ENCODE peak calls at places on chromosomes 6 and 20, in ten cellular contexts. X is adipocyte, A is mammary epithelial cell, R is endothelial cell of umbilical vein, L is endodermal cell, E is IMR-90, O is neuronal stem cell, Z is Karpas-422, P is astrocyte, Y is GM23248. Q is an unnamed sample.

GRCh38 chr20:57076202-57076651 is 190.2 kb downstream of the BMP7 start:
- DNase-seq in A (peak; percentile 27), Y (peak; percentile 88), L (no peak), P (peak; percentile 80), O (no peak), E (no peak), R (no peak), Z (no peak), X (peak; percentile 46), Q (no peak)

GRCh38 chr20:43936371-43936770 is 21.7 kb downstream of the TOX2 start:
- DNase-seq in Y (no peak), X (no peak), R (no peak), Z (peak; percentile 72), L (no peak), E (peak; percentile 42), A (peak; percentile 43), P (no peak), O (no peak), Q (no peak)

GRCh38 chr20:63434599-63435378 is 37.7 kb downstream of the KCNQ2 start:
- DNase-seq in X (peak; percentile 66), P (peak; percentile 11), O (peak; percentile 77), E (peak; percentile 18), A (peak; percentile 14), L (peak; percentile 97), Y (peak; percentile 77), Z (peak; percentile 91), R (peak; percentile 80), Q (no peak)

GRCh38 chr6:152295346-152295745 is 341.8 kb downstream of the SYNE1 start:
- DNase-seq in O (no peak), R (no peak), P (peak; percentile 98), Y (peak; percentile 84), E (peak; percentile 99), A (peak; percentile 18), L (no peak), X (peak; percentile 50), Z (no peak), Q (no peak)

GRCh38 chr6:1023229-1023628 is 288.7 kb upstream of the FOXQ1 start:
- DNase-seq in P (no peak), Y (no peak), O (no peak), R (no peak), Z (no peak), A (no peak), L (no peak), E (no peak), X (no peak), Q (peak; percentile 10)

GRCh38 chr6:83861077-83861476 is 1.6 kb downstream of the CYB5R4 start:
- DNase-seq in L (no peak), O (no peak), A (no peak), P (no peak), R (no peak), X (no peak), E (no peak), Y (no peak), Z (peak; percentile 66), Q (no peak)

GRCh38 chr6:158018370-158018771 is 36.7 kb downstream of the SYNJ2 start:
- DNase-seq in O (no peak), R (peak; percentile 60), L (no peak), E (peak; percentile 90), Z (no peak), X (peak; percentile 88), Y (no peak), P (peak; percentile 62), A (no peak), Q (no peak)

GRCh38 chr6:103081126-103081525 is 1687.6 kb downstream of the GRIK2 start:
- DNase-seq in L (no peak), A (no peak), E (no peak), P (no peak), O (no peak), Z (no peak), R (no peak), Y (no peak), X (no peak), Q (no peak)

GRCh38 chr20:64152906-64153305 is 11.3 kb upstream of the MYT1 start:
- DNase-seq in X (no peak), E (no peak), P (no peak), R (no peak), Y (no peak), L (no peak), Z (no peak), A (no peak), O (no peak), Q (peak; percentile 58)

GRCh38 chr20:63539092-63539430 is 1.9 kb upstream of the PTK6 start:
- DNase-seq in R (no peak), P (no peak), X (no peak), Y (no peak), E (no peak), L (no peak), O (no peak), Z (no peak), A (no peak), Q (peak; percentile 73)

GRCh38 chr6:142885182-142885867 is 59.7 kb downstream of the HIVEP2 start:
- DNase-seq in L (peak; percentile 86), O (peak; percentile 45), R (peak; percentile 98), X (peak; percentile 80), Y (peak; percentile 92), A (peak; percentile 99), E (peak; percentile 99), Z (no peak), P (peak; percentile 100), Q (no peak)

GRCh38 chr6:49332781-49333180 is 130.3 kb downstream of the MMUT start:
- DNase-seq in Y (no peak), Z (no peak), R (peak; percentile 33), L (no peak), A (no peak), O (no peak), X (no peak), E (no peak), P (no peak), Q (no peak)

GRCh38 chr6:121335111-121336008 is 1.1 kb upstream of the TBC1D32 start:
- DNase-seq in Y (peak; percentile 40), R (no peak), Z (no peak), X (no peak), E (no peak), P (no peak), A (no peak), L (no peak), O (no peak), Q (no peak)

GRCh38 chr6:150254671-150255228 is 111.9 kb downstream of the PPP1R14C start:
- DNase-seq in E (peak; percentile 27), O (no peak), X (peak; percentile 76), Y (no peak), P (peak; percentile 59), A (peak; percentile 67), Z (no peak), R (no peak), L (no peak), Q (no peak)

GRCh38 chr20:53445276-53445675 is 148.4 kb downstream of the ZNF217 start:
- DNase-seq in Z (no peak), P (peak; percentile 36), A (no peak), X (no peak), O (no peak), E (no peak), R (no peak), Y (peak; percentile 5), L (no peak), Q (no peak)

GRCh38 chr20:53448875-53449274 is 144.8 kb downstream of the ZNF217 start:
- DNase-seq in L (no peak), X (no peak), O (no peak), E (no peak), R (no peak), A (no peak), Y (peak; percentile 12), P (peak; percentile 35), Z (no peak), Q (no peak)

GRCh38 chr20:53447271-53447670 is 146.4 kb downstream of the ZNF217 start:
- DNase-seq in Z (no peak), P (no peak), O (no peak), L (no peak), X (no peak), A (no peak), E (no peak), Y (no peak), R (no peak), Q (no peak)

GRCh38 chr20:53444386-53444785 is 149.3 kb downstream of the ZNF217 start:
- DNase-seq in Y (no peak), E (no peak), X (no peak), L (no peak), O (peak; percentile 29), P (no peak), R (no peak), A (no peak), Z (no peak), Q (no peak)

DNA sequence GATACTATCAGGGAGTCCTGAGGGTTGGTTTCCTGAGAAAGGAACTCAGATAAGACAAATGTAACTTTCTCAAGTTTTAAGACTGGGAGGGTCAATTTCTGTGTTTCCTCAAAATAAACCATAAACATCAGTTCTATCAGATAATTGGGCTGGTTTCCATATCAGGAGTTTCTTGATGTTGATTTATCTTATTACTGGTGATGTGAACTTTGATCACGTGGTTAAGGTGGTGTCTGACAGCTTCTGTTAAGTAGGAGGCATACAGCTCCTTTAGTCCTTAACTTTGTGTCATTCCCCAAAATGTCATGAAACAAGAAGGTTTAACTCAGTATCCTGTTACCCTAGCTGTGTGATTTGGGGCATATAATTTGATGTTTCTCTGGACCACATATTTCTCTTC is 145.2 kb downstream of the ZNF217 start:
- DNase-seq in Y (no peak), P (no peak), Z (no peak), X (no peak), E (no peak), O (no peak), R (no peak), L (no peak), A (no peak), Q (no peak)
- H3K9me3 ChIP-seq in Y (no peaks in the 10 kb centered on the region), P (no peaks in the 10 kb centered on the region), Z (peaks cover 37% of the 10 kb centered on the region), X (peaks cover 20% of the 10 kb centered on the region), E (no peaks in the 10 kb centered on the region), O (peaks cover 18% of the 10 kb centered on the region), R (no peaks in the 10 kb centered on the region), L (peaks cover 11% of the 10 kb centered on the region), A (peaks cover 6% of the 10 kb centered on the region), Q (peaks cover 4% of the 10 kb centered on the region)

GRCh38 chr20:47204008-47204745 is 152.3 kb downstream of the ZMYND8 start:
- DNase-seq in A (peak; percentile 93), L (no peak), X (peak; percentile 17), O (no peak), Y (peak; percentile 77), Z (no peak), E (peak; percentile 87), R (no peak), P (peak; percentile 60), Q (no peak)
- H3K9ac ChIP-seq in A (no peak overlapping the region), L (no peak overlapping the region), X (no peak overlapping the region), O (no peak overlapping the region), Y (no peak overlapping the region), Z (no peak overlapping the region), E (no peak overlapping the region), R (no peak overlapping the region), P (no peak overlapping the region), Q (no peak overlapping the region)

GRCh38 chr6:33708516-33709204 is 2.8 kb downstream of the UQCC2 start:
- DNase-seq in Z (no peak), L (no peak), R (no peak), E (no peak), Y (no peak), A (no peak), O (no peak), P (no peak), X (no peak), Q (no peak)
- H3K4me1 ChIP-seq in Z (peaks cover 29% of the 10 kb centered on the region), L (peaks cover 7% of the 10 kb centered on the region), R (peaks cover 17% of the 10 kb centered on the region), E (peaks cover 7% of the 10 kb centered on the region), Y (peaks cover 12% of the 10 kb centered on the region), A (peaks cover 20% of the 10 kb centered on the region), O (peaks cover 4% of the 10 kb centered on the region), P (peaks cover 13% of the 10 kb centered on the region), X (peaks cover 17% of the 10 kb centered on the region), Q (peaks cover 12% of the 10 kb centered on the region)

DNA sequence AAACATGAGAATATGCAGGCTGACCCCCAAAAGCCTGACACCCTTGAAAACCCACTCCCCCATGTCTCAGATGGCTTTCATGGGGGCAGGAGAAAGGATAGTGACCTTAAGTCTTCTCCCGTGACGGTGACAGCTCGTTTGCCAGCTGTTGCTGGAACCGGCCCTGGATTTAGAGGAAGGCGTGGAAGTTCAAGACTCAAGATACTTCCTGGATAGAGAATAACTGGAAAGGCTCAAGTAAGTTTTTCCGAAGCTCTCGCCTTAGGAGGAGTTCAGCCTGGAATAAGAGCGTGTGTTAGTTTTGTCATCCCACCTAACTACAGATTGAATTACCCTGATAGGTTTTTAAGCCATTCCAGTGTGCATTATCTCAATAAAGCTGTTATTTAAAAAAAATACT is 11.6 kb upstream of the MTG2 start:
- DNase-seq in R (peak; percentile 71), P (no peak), L (no peak), Y (no peak), O (no peak), Z (no peak), E (no peak), X (no peak), A (no peak), Q (no peak)
- H3K9me3 ChIP-seq in R (no peaks in the 10 kb centered on the region), P (no peaks in the 10 kb centered on the region), L (no peaks in the 10 kb centered on the region), Y (no peaks in the 10 kb centered on the region), O (no peaks in the 10 kb centered on the region), Z (no peaks in the 10 kb centered on the region), E (no peaks in the 10 kb centered on the region), X (no peaks in the 10 kb centered on the region), A (no peaks in the 10 kb centered on the region), Q (no peaks in the 10 kb centered on the region)